ENCODE peak calls at places on chromosomes 6 and 20, in five cellular contexts. X, Y, T, V and L are unnamed samples.

GRCh38 chr6:34045698-34046097 is 100.2 kb downstream of the GRM4 start:
- DNase-seq in T (no peak), X (no peak), V (no peak), Y (no peak), L (no peak)

GRCh38 chr20:4074877-4075455 is 59.6 kb upstream of the RNF24 start:
- DNase-seq in T (no peak), X (no peak), V (no peak), Y (no peak), L (no peak)

GRCh38 chr20:38084425-38084951 is 50.9 kb downstream of the RPRD1B start:
- DNase-seq in V (no peak), T (peak), X (no peak), Y (peak), L (no peak)

GRCh38 chr6:14231546-14232280 is 114.1 kb downstream of the CD83 start:
- DNase-seq in T (peak), X (no peak), Y (peak), V (no peak), L (no peak)

GRCh38 chr6:119079288-119079809 is 885 bp upstream of the FAM184A start:
- DNase-seq in Y (peak), X (no peak), T (peak), V (no peak), L (no peak)

GRCh38 chr6:17986656-17987575 is 519 bp downstream of the KIF13A start:
- DNase-seq in T (peak), Y (peak), X (peak), V (peak), L (peak)

GRCh38 chr20:44295995-44296394 is 15.0 kb downstream of the FITM2 start:
- DNase-seq in T (no peak), Y (no peak), X (no peak), V (no peak), L (no peak)

GRCh38 chr6:39870950-39871349 is 63.3 kb downstream of the MOCS1 start:
- DNase-seq in Y (no peak), X (no peak), V (no peak), T (no peak), L (no peak)

GRCh38 chr20:37941332-37941731 is 38.4 kb downstream of the VSTM2L start:
- DNase-seq in X (peak), V (no peak), T (no peak), Y (no peak), L (no peak)

GRCh38 chr6:10531942-10532341 is 10.8 kb downstream of the GCNT2 start:
- DNase-seq in Y (no peak), V (no peak), X (peak), T (no peak), L (no peak)

GRCh38 chr6:37168809-37169457 is 1.0 kb upstream of the PIM1 start:
- DNase-seq in T (peak), Y (no peak), X (no peak), V (no peak), L (no peak)

GRCh38 chr6:121961726-121962125 is 437.7 kb upstream of the HSF2 start:
- DNase-seq in T (no peak), X (no peak), Y (no peak), V (no peak), L (no peak)

GRCh38 chr6:1624848-1625341 is 15.2 kb downstream of the FOXC1 start:
- DNase-seq in T (peak), V (no peak), X (peak), Y (no peak), L (peak)

GRCh38 chr6:160428069-160428430 is 79.9 kb downstream of the SLC22A3 start:
- DNase-seq in Y (no peak), T (peak), V (peak), X (no peak), L (no peak)

GRCh38 chr20:32336918-32337347 is 21.2 kb upstream of the ASXL1 start:
- DNase-seq in T (peak), Y (no peak), X (no peak), V (no peak), L (no peak)

GRCh38 chr6:52962701-52963100 is 32.4 kb downstream of the GSTA4 start:
- DNase-seq in Y (no peak), X (no peak), T (no peak), V (no peak), L (no peak)

GRCh38 chr6:107235007-107235406 is 119.7 kb upstream of the BEND3 start:
- DNase-seq in X (no peak), T (no peak), Y (no peak), V (no peak), L (no peak)

GRCh38 chr6:26031151-26031594 is 56.1 kb upstream of the HFE start:
- DNase-seq in Y (no peak), X (no peak), T (peak), V (no peak), L (no peak)

GRCh38 chr6:164151161-164151728 is 736.7 kb downstream of the QKI start:
- DNase-seq in X (no peak), Y (no peak), T (no peak), V (no peak), L (no peak)

GRCh38 chr6:131937703-131938631 is 13.2 kb downstream of the CCN2 start:
- DNase-seq in X (no peak), Y (peak), T (peak), V (no peak), L (no peak)

GRCh38 chr20:25276533-25277050 is 28.7 kb downstream of the PYGB start:
- DNase-seq in X (peak), T (no peak), V (no peak), Y (no peak), L (peak)

GRCh38 chr6:28880519-28880893 is 43.3 kb downstream of the TRIM27 start:
- DNase-seq in Y (no peak), T (no peak), X (no peak), V (no peak), L (no peak)

GRCh38 chr6:74091133-74091793 is 395.3 kb downstream of the CD109 start:
- DNase-seq in Y (no peak), V (no peak), T (peak), X (no peak), L (no peak)

GRCh38 chr6:170057034-170057734 is 233.7 kb downstream of the DLL1 start:
- DNase-seq in V (no peak), T (no peak), X (peak), Y (no peak), L (no peak)

GRCh38 chr6:107488875-107489635 is 862 bp upstream of the SOBP start:
- DNase-seq in Y (no peak), T (peak), V (no peak), X (peak), L (no peak)

GRCh38 chr6:73064261-73064660 is 161.0 kb downstream of the KHDC1L start:
- DNase-seq in T (no peak), Y (no peak), X (no peak), V (no peak), L (no peak)

GRCh38 chr6:17473554-17473953 is 80.2 kb downstream of the CAP2 start:
- DNase-seq in T (no peak), V (peak), X (no peak), Y (no peak), L (no peak)

GRCh38 chr6:147970970-147971369 is 371.7 kb upstream of the SASH1 start:
- DNase-seq in T (peak), V (no peak), X (no peak), Y (peak), L (no peak)

GRCh38 chr20:38460040-38460623 is 12.5 kb upstream of the RALGAPB start:
- DNase-seq in Y (peak), X (no peak), T (peak), V (no peak), L (no peak)

GRCh38 chr6:126907312-126907711 is 211.2 kb upstream of the RSPO3 start:
- DNase-seq in V (no peak), X (no peak), Y (no peak), T (no peak), L (no peak)

GRCh38 chr20:61757678-61758555 is 307.8 kb downstream of the TAF4 start:
- DNase-seq in X (no peak), V (no peak), Y (no peak), T (peak), L (no peak)

GRCh38 chr6:78607188-78607587 is 260.2 kb upstream of the IRAK1BP1 start:
- DNase-seq in V (no peak), X (no peak), T (no peak), Y (no peak), L (no peak)

GRCh38 chr6:110181131-110182027 is 1.2 kb downstream of the CDC40 start:
- DNase-seq in T (peak), X (no peak), V (no peak), Y (no peak), L (peak)

GRCh38 chr6:110183292-110183691 is 3.1 kb downstream of the CDC40 start:
- DNase-seq in Y (no peak), X (no peak), T (no peak), V (no peak), L (no peak)

GRCh38 chr6:110179406-110180227 is at the start of gene WASF1:
- DNase-seq in X (peak), Y (peak), T (peak), V (peak), L (peak)

GRCh38 chr6:110180228-110181008 is at the start of gene CDC40:
- DNase-seq in T (no peak), X (peak), V (peak), Y (no peak), L (peak)

DNA sequence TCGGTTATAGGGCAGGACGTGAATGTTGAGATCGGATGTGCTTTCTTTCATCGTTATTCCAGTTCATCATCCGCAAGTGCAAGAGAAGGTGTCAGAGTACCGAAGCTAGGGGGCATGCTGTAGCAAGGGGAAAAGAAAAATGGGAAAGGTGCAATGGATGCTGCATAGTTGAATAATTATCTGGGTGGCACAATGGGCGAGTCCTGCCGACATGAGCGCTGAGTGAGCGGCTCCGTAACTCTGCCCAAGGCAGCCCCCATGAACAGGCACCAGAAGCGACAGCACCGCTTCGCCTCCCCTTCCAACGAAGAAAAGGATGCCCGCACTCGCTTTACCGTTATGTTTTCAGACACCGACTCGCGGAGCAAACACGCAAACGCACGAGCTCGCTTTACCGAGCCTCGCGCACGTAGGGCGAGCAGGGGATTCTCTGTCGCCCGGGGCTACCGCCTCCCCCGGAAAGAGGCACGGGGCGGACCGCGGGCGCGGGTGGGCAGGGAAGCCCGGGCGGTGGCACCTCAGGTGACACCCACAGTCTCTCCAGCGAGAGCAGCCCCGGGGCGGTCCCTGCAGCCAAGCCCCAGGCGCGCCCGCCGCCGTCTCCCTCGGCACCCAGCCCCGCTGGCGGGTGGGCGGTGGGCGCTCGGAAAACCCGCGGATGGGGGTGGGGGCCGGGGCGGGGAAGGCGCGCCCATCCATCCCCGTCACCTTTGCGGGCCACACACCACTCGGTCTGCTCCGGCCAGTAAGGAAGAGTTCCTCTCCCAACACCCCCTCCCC is 654 bp downstream of the WASF1 start:
- DNase-seq in T (peak), X (peak), Y (peak), V (no peak), L (no peak)
- TF ChIP-seq CTCF in T (peak), X (no peak), Y (peak), V (peak), L (peak)

GRCh38 chr6:162753775-162754174 is 26.0 kb downstream of the PACRG start:
- DNase-seq in X (no peak), Y (no peak), V (no peak), T (no peak), L (no peak)

GRCh38 chr6:162750776-162751175 is 23.0 kb downstream of the PACRG start:
- DNase-seq in Y (peak), V (no peak), X (no peak), T (peak), L (no peak)
- TF ChIP-seq CTCF in Y (peak), V (no peak), X (no peak), T (no peak), L (no peak)

GRCh38 chr6:93447874-93448273 is 28.5 kb upstream of the EPHA7 start:
- DNase-seq in T (no peak), X (no peak), Y (peak), V (no peak), L (no peak)
- TF ChIP-seq CTCF in T (no peak), X (no peak), Y (peak), V (no peak), L (no peak)

GRCh38 chr6:125791151-125791819 is 525 bp downstream of the NCOA7 start:
- DNase-seq in Y (peak), T (peak), V (no peak), X (no peak), L (no peak)
- TF ChIP-seq CTCF in Y (peak), T (peak), V (peak), X (no peak), L (peak)